ENCODE peak calls at places on chromosomes 2 and 18, in six cellular contexts. B is stimulated activated CD4-positive, alpha-beta T cell treated with anti-CD3 and anti-CD28 coated beads, Interleukin-4, amount 100 ng/mL, for 4 hours; N is spleen; H is CD8-positive, alpha-beta memory T cell; T is NCI-H2081; W is Daoy. L is an unnamed sample.

GRCh38 chr2:169480079-169480465 is 778 bp downstream of the BBS5 start:
- DNase-seq in N (no peak), W (no peak), T (no peak), H (no peak), B (no peak), L (no peak)

GRCh38 chr18:2547477-2548087 is 23.7 kb downstream of the METTL4 start:
- DNase-seq in N (no peak), T (peak), H (peak), W (peak), B (no peak), L (no peak)

GRCh38 chr2:189300917-189301316 is 121.4 kb upstream of the COL5A2 start:
- DNase-seq in B (peak), N (no peak), H (peak), T (no peak), W (no peak), L (no peak)

GRCh38 chr18:37578182-37578678 is 12.6 kb upstream of the CELF4 start:
- DNase-seq in B (no peak), T (no peak), H (no peak), W (no peak), N (no peak), L (no peak)

GRCh38 chr2:233265899-233266431 is 14.5 kb downstream of the ATG16L1 start:
- DNase-seq in T (no peak), N (no peak), W (no peak), H (no peak), B (no peak), L (no peak)

GRCh38 chr2:30694286-30695055 is 112.8 kb downstream of the CAPN13 start:
- DNase-seq in N (no peak), H (no peak), T (peak), B (no peak), W (no peak), L (peak)

GRCh38 chr18:5058768-5059539 is 138.1 kb downstream of the AKAIN1 start:
- DNase-seq in T (no peak), H (peak), W (no peak), N (no peak), B (peak), L (no peak)

GRCh38 chr2:53058526-53058925 is 709.1 kb upstream of the CHAC2 start:
- DNase-seq in N (no peak), T (no peak), H (no peak), B (no peak), W (peak), L (no peak)

GRCh38 chr18:68035709-68036522 is 519.4 kb upstream of the DSEL start:
- DNase-seq in N (no peak), H (no peak), B (no peak), T (no peak), W (no peak), L (no peak)

GRCh38 chr2:153891061-153891460 is 19.3 kb downstream of the GALNT13 start:
- DNase-seq in W (no peak), B (no peak), T (no peak), H (no peak), N (no peak), L (no peak)

GRCh38 chr2:114192362-114192761 is 250.1 kb upstream of the DPP10 start:
- DNase-seq in H (no peak), B (no peak), W (peak), T (no peak), N (no peak), L (no peak)

GRCh38 chr2:105243961-105244360 is 2.4 kb downstream of the GPR45 start:
- DNase-seq in B (no peak), H (no peak), W (no peak), T (no peak), N (no peak), L (no peak)

GRCh38 chr2:48551548-48551947 is 21.6 kb downstream of the STON1 start:
- DNase-seq in H (no peak), T (no peak), N (no peak), W (no peak), B (no peak), L (no peak)

GRCh38 chr2:203713381-203713780 is 6.9 kb downstream of the CD28 start:
- DNase-seq in B (no peak), H (no peak), W (no peak), N (no peak), T (no peak), L (no peak)

GRCh38 chr2:29782531-29782930 is 138.9 kb downstream of the ALK start:
- DNase-seq in H (no peak), T (no peak), N (no peak), W (no peak), B (no peak), L (no peak)

GRCh38 chr2:156054983-156055382 is 277.5 kb downstream of the NR4A2 start:
- DNase-seq in T (no peak), H (no peak), N (no peak), W (no peak), B (no peak), L (no peak)